ENCODE peak calls at places on chromosomes 13 and 19, in five cellular contexts. B is brain pericyte; Y is CD8-positive, alpha-beta memory T cell; R is Daoy; C is nephron progenitor cell. K is an unnamed sample.

GRCh38 chr13:75621147-75621546 is 15.0 kb upstream of the LMO7 start:
- DNase-seq in Y (no peak), B (no peak), C (no peak), R (no peak), K (no peak)

GRCh38 chr13:41352935-41353801 is 42.1 kb downstream of the NAA16 start:
- DNase-seq in Y (peak), R (peak), B (peak), C (peak), K (peak)

GRCh38 chr13:51093574-51093973 is 17.5 kb downstream of the C13orf42 start:
- DNase-seq in B (no peak), R (no peak), C (no peak), Y (no peak), K (peak)

GRCh38 chr19:33868821-33869412 is 72.2 kb downstream of the KCTD15 start:
- DNase-seq in C (peak), Y (no peak), B (no peak), R (peak), K (peak)

GRCh38 chr19:34172661-34173144 is 399 bp downstream of the LSM14A start:
- DNase-seq in B (no peak), R (no peak), Y (no peak), C (peak), K (no peak)

GRCh38 chr13:25384747-25385270 is 13.0 kb downstream of the ATP8A2 start:
- DNase-seq in R (no peak), B (no peak), Y (no peak), C (no peak), K (no peak)

GRCh38 chr19:37304190-37304883 is 66.6 kb upstream of the ZNF527 start:
- DNase-seq in C (peak), B (no peak), R (peak), Y (no peak), K (peak)

GRCh38 chr13:104616990-104617389 is 1550.8 kb upstream of the SLC10A2 start:
- DNase-seq in B (no peak), R (no peak), C (no peak), Y (no peak), K (no peak)

GRCh38 chr13:22915442-22916082 is 265.2 kb upstream of the SGCG start:
- DNase-seq in R (peak), C (peak), B (no peak), Y (no peak), K (peak)

GRCh38 chr13:69306766-69307165 is 800.9 kb upstream of the ATXN8OS start:
- DNase-seq in R (no peak), C (no peak), B (no peak), Y (no peak), K (no peak)

GRCh38 chr13:48437381-48437780 is 24.5 kb upstream of the LPAR6 start:
- DNase-seq in Y (no peak), C (no peak), B (no peak), R (no peak), K (peak)

GRCh38 chr19:4709440-4710280 is 14.0 kb downstream of the DPP9 start:
- DNase-seq in R (no peak), B (no peak), C (no peak), Y (no peak), K (no peak)

GRCh38 chr19:49355890-49356289 is 6.3 kb downstream of the TEAD2 start:
- DNase-seq in Y (no peak), R (no peak), C (no peak), B (no peak), K (no peak)

GRCh38 chr19:57558525-57558924 is 1.1 kb downstream of the ZNF550 start:
- DNase-seq in C (no peak), Y (no peak), R (no peak), B (no peak), K (peak)

GRCh38 chr13:48892311-48892710 is 83.4 kb upstream of the FNDC3A start:
- DNase-seq in B (peak), Y (no peak), R (peak), C (no peak), K (no peak)

GRCh38 chr19:56217039-56217949 is 15.2 kb downstream of the ZSCAN5C start:
- DNase-seq in Y (no peak), R (peak), C (peak), B (no peak), K (peak)

GRCh38 chr19:1250374-1251232 is 2.2 kb downstream of the MIDN start:
- DNase-seq in C (peak), Y (peak), B (no peak), R (peak), K (peak)

GRCh38 chr13:96982672-96983071 is 11.6 kb downstream of the OXGR1 start:
- DNase-seq in Y (no peak), R (peak), C (no peak), B (no peak), K (peak)

GRCh38 chr19:14544977-14545715 is 15.8 kb downstream of the TECR start:
- DNase-seq in C (no peak), Y (no peak), R (no peak), B (no peak), K (no peak)

GRCh38 chr13:73450583-73450982 is 391.8 kb downstream of the KLF5 start:
- DNase-seq in R (no peak), C (no peak), Y (no peak), B (no peak), K (peak)

GRCh38 chr13:58238972-58239773 is 607.6 kb downstream of the PCDH17 start:
- DNase-seq in B (no peak), Y (no peak), C (no peak), R (no peak), K (no peak)

GRCh38 chr13:72537782-72538181 is 189.6 kb downstream of the MZT1 start:
- DNase-seq in R (no peak), C (no peak), B (no peak), Y (no peak), K (no peak)

GRCh38 chr13:44068737-44069136 is 189.0 kb downstream of the LACC1 start:
- DNase-seq in Y (no peak), B (no peak), R (peak), C (no peak), K (peak)

GRCh38 chr19:6065685-6066365 is 44.5 kb downstream of the RFX2 start:
- DNase-seq in R (peak), B (no peak), Y (peak), C (peak), K (peak)

GRCh38 chr19:37079238-37079637 is 1.0 kb downstream of the ZNF420 start:
- DNase-seq in Y (no peak), R (no peak), B (no peak), C (no peak), K (no peak)

GRCh38 chr19:7480975-7481265 is 7.9 kb downstream of the PEX11G start:
- DNase-seq in R (no peak), B (no peak), Y (no peak), C (no peak), K (no peak)

GRCh38 chr19:2171349-2172145 is 7.8 kb downstream of the DOT1L start:
- DNase-seq in C (no peak), Y (peak), R (peak), B (no peak), K (no peak)

GRCh38 chr19:1262687-1263123 is 6.4 kb upstream of the CIRBP start:
- DNase-seq in R (peak), Y (no peak), C (peak), B (no peak), K (peak)

GRCh38 chr13:49733181-49733951 is 42.1 kb upstream of the EBPL start:
- DNase-seq in B (no peak), R (no peak), Y (no peak), C (no peak), K (peak)

GRCh38 chr19:40247735-40248262 is 21.3 kb upstream of the CCNP start:
- DNase-seq in Y (no peak), R (no peak), B (no peak), C (no peak), K (no peak)

GRCh38 chr13:27359203-27359821 is 65.1 kb upstream of the GTF3A start:
- DNase-seq in C (peak), R (peak), Y (peak), B (peak), K (peak)